ENCODE peak calls at places on chromosome 10, in six cellular contexts. M, O, K, U, P and T are unnamed samples.

GRCh38 chr10:110141185-110141584 is 66.2 kb upstream of the MXI1 start:
- DNase-seq in M (no peak), O (no peak), K (no peak), U (no peak), P (no peak), T (no peak)

GRCh38 chr10:131818510-131819234 is 82.1 kb upstream of the PPP2R2D start:
- DNase-seq in M (no peak), O (no peak), K (no peak), U (no peak), P (no peak), T (no peak)

GRCh38 chr10:51300617-51301350 is 226.5 kb downstream of the PRKG1 start:
- DNase-seq in M (no peak), O (no peak), K (no peak), U (no peak), P (no peak), T (no peak)

GRCh38 chr10:78903351-78903940 is 165.3 kb upstream of the ZMIZ1 start:
- DNase-seq in M (no peak), O (no peak), K (no peak), U (no peak), P (no peak), T (no peak)

GRCh38 chr10:82953331-82953730 is 1078.3 kb downstream of the NRG3 start:
- DNase-seq in M (no peak), O (no peak), K (no peak), U (no peak), P (no peak), T (no peak)

GRCh38 chr10:21638681-21639080 is 104.6 kb downstream of the MLLT10 start:
- DNase-seq in M (no peak), O (no peak), K (no peak), U (no peak), P (no peak), T (peak)

GRCh38 chr10:17616403-17617030 is 657 bp downstream of the HACD1 start:
- DNase-seq in M (peak), O (peak), K (no peak), U (no peak), P (no peak), T (peak)

GRCh38 chr10:132422169-132422691 is 25.2 kb downstream of the PWWP2B start:
- DNase-seq in M (no peak), O (no peak), K (no peak), U (no peak), P (peak), T (no peak)

GRCh38 chr10:14605231-14605925 is 169.3 kb downstream of the FAM107B start:
- DNase-seq in M (no peak), O (no peak), K (no peak), U (no peak), P (no peak), T (peak)

GRCh38 chr10:48696535-48696873 is 11.8 kb downstream of the WDFY4 start:
- DNase-seq in M (no peak), O (no peak), K (no peak), U (no peak), P (no peak), T (no peak)

GRCh38 chr10:62528441-62528840 is 154.3 kb downstream of the ZNF365 start:
- DNase-seq in M (no peak), O (no peak), K (no peak), U (no peak), P (peak), T (no peak)

GRCh38 chr10:128463991-128464755 is 337.9 kb upstream of the MKI67 start:
- DNase-seq in M (no peak), O (no peak), K (peak), U (peak), P (peak), T (peak)

GRCh38 chr10:119283818-119284217 is 76.4 kb downstream of the GRK5 start:
- DNase-seq in M (no peak), O (no peak), K (no peak), U (no peak), P (peak), T (no peak)

GRCh38 chr10:116548301-116548700 is 2.6 kb downstream of the PNLIP start:
- DNase-seq in M (no peak), O (no peak), K (no peak), U (no peak), P (no peak), T (no peak)

GRCh38 chr10:5623081-5623748 is 43.2 kb downstream of the ASB13 start:
- DNase-seq in M (peak), O (no peak), K (peak), U (peak), P (peak), T (peak)

GRCh38 chr10:24825551-24825950 is 101.9 kb upstream of the ARHGAP21 start:
- DNase-seq in M (no peak), O (no peak), K (no peak), U (no peak), P (no peak), T (no peak)

GRCh38 chr10:121179006-121179405 is 327.8 kb downstream of the WDR11 start:
- DNase-seq in M (no peak), O (no peak), K (no peak), U (no peak), P (no peak), T (no peak)

GRCh38 chr10:33570495-33570894 is 236.0 kb upstream of the NRP1 start:
- DNase-seq in M (no peak), O (no peak), K (no peak), U (no peak), P (no peak), T (peak)

GRCh38 chr10:75541411-75541810 is 110.0 kb downstream of the LRMDA start:
- DNase-seq in M (no peak), O (no peak), K (no peak), U (no peak), P (no peak), T (no peak)

GRCh38 chr10:11986593-11987216 is 55.9 kb downstream of the UPF2 start:
- DNase-seq in M (peak), O (no peak), K (no peak), U (peak), P (peak), T (peak)

GRCh38 chr10:79434816-79435215 is 10.6 kb downstream of the ZCCHC24 start:
- DNase-seq in M (no peak), O (no peak), K (peak), U (no peak), P (no peak), T (no peak)

GRCh38 chr10:51888263-51888662 is 188.9 kb upstream of the CSTF2T start:
- DNase-seq in M (no peak), O (no peak), K (no peak), U (no peak), P (no peak), T (no peak)

GRCh38 chr10:128173383-128173782 is 47.2 kb upstream of the MKI67 start:
- DNase-seq in M (no peak), O (no peak), K (no peak), U (no peak), P (no peak), T (no peak)